ENCODE peak calls at places on chromosomes 13 and 19, in four cellular contexts. X, C, N and V are unnamed samples. For H3K36me3, the result is how much of the 10 kb centered on the place peaks cover.

GRCh38 chr19:5903054-5903501 is 512 bp downstream of the NDUFA11 start:
- DNase-seq in X (no peak), C (peak), N (no peak), V (no peak)

GRCh38 chr13:44300895-44301638 is 72.6 kb upstream of the SERP2 start:
- DNase-seq in X (no peak), C (peak), N (no peak), V (peak)

GRCh38 chr19:35015576-35016351 is 14.5 kb upstream of the SCN1B start:
- DNase-seq in X (no peak), C (no peak), N (no peak), V (no peak)

GRCh38 chr13:105925496-105925895 is 610.0 kb downstream of the EFNB2 start:
- DNase-seq in X (no peak), C (peak), N (no peak), V (no peak)

GRCh38 chr19:34244611-34245299 is 9.6 kb upstream of the GARRE1 start:
- DNase-seq in X (no peak), C (no peak), N (no peak), V (no peak)

GRCh38 chr19:57351867-57352266 is 796 bp downstream of the ZNF304 start:
- DNase-seq in X (no peak), C (peak), N (no peak), V (no peak)

GRCh38 chr19:35869327-35870123 is 1.2 kb downstream of the APLP1 start:
- DNase-seq in X (no peak), C (peak), N (peak), V (peak)

GRCh38 chr19:3398114-3398899 is 31.9 kb downstream of the NFIC start:
- DNase-seq in X (peak), C (no peak), N (peak), V (peak)

GRCh38 chr19:57632987-57633831 is at the start of gene ZNF211:
- DNase-seq in X (peak), C (peak), N (peak), V (peak)

GRCh38 chr19:15432018-15432494 is 13.3 kb upstream of the AKAP8L start:
- DNase-seq in X (no peak), C (no peak), N (no peak), V (no peak)

GRCh38 chr19:17733127-17733526 is 13.8 kb downstream of the MAP1S start:
- DNase-seq in X (no peak), C (no peak), N (no peak), V (no peak)

GRCh38 chr19:18464646-18465045 is 26.7 kb upstream of the ISYNA1 start:
- DNase-seq in X (peak), C (no peak), N (peak), V (peak)

GRCh38 chr13:43132228-43132627 is 108.8 kb downstream of the DNAJC15 start:
- DNase-seq in X (no peak), C (peak), N (no peak), V (no peak)

GRCh38 chr13:113926301-113926761 is 47.5 kb downstream of the C13orf46 start:
- DNase-seq in X (peak), C (no peak), N (peak), V (peak)

GRCh38 chr13:111614613-111615012 is 294.2 kb downstream of the TEX29 start:
- DNase-seq in X (no peak), C (no peak), N (no peak), V (no peak)

GRCh38 chr13:113535381-113535781 is 44.9 kb upstream of the DCUN1D2 start:
- DNase-seq in X (no peak), C (no peak), N (peak), V (peak)

GRCh38 chr19:10141973-10142372 is 22.3 kb upstream of the EIF3G start:
- DNase-seq in X (no peak), C (no peak), N (no peak), V (no peak)
- H3K36me3 ChIP-seq in X (under half), C (half or more), N (under half), V (half or more)

GRCh38 chr19:10135551-10136334 is 16.0 kb upstream of the EIF3G start:
- DNase-seq in X (no peak), C (peak), N (no peak), V (no peak)
- H3K36me3 ChIP-seq in X (under half), C (under half), N (under half), V (half or more)

DNA sequence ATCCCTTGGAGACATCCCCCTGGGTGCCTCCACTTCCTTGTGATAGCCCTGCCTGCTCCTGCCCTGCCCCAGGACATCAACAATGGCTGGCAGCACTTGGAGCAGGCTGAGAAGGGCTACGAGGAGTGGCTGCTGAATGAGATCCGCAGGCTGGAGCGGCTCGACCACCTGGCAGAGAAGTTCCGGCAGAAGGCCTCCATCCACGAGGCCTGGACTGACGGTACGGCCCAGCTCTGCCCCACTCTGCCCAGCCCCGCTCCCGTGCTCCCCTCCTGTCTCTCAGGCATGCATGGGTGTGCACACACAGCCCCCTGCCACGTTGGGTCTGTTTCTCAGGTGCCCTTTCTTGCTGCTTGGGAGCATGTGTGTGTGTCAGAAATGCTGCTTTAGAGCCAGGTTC is 26.4 kb downstream of the CAPN12 start:
- DNase-seq in X (no peak), C (no peak), N (no peak), V (no peak)
- H3K36me3 ChIP-seq in X (under half), C (half or more), N (under half), V (half or more)

DNA sequence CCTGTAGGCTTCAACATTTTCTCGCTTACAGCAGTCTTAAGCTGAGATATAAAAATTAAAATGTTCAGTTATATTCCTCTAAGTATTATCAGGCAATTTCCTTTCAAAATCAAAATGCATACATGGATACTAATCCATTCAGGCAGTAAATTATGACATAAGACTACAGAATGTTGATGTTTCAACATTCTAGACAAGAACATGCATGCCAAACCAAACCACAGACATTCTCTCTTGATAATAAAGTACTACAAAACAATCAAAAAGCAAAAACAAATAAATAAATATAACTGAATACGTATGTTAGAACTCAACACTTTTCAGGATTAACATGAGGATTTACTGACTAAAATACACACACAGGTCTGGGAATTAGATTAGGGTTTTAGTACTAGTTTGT is 7.7 kb downstream of the DIS3 start:
- DNase-seq in X (no peak), C (peak), N (no peak), V (no peak)
- H3K36me3 ChIP-seq in X (under half), C (half or more), N (under half), V (half or more)

GRCh38 chr13:102620512-102620911 is 23.7 kb downstream of the TPP2 start:
- DNase-seq in X (no peak), C (no peak), N (no peak), V (no peak)

DNA sequence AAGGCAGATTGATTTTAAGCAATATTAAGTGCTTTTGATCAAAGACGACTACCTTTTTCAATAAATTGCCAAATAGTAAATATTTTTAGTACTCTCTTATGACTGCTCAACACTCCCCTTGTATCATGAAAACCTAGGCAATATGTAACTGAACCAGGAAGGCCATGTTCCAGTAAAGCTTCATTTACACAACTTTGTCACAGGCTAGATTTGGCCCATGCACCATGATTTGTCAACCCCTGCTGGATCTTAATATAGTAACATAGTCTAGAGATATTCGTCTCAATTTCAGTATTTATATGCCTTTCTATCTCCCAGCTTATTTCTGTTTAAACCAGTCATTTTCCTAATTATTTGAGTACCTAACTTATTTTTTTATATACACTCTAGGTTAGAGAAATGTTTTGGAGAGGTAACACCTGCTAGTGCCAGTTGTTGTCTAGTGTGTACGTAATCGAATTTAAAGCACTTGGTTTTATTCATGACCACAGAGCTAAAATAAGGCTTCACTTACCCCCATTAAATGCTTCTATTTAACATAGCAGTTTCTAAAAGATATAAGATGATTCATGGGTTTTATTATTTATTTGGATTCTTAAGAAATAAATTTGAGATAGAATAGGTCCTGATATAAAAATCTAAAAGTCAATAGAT is 21.0 kb downstream of the TPP2 start:
- DNase-seq in X (no peak), C (no peak), N (no peak), V (no peak)
- H3K36me3 ChIP-seq in X (under half), C (under half), N (under half), V (under half)